ENCODE peak calls at places on chromosomes 5 and 9, in four cellular contexts. One of them, this sample, is unnamed.

GRCh38 chr9:137453643-137454081 is 5.5 kb downstream of the NSMF start:
- DNase-seq in fibroblast of mammary gland: peak
- DNase-seq in GM13976: peak
- DNase-seq in stomach: peak
- DNase-seq in this sample: no peak

GRCh38 chr9:137396808-137397367 is 26.1 kb downstream of the EXD3 start:
- DNase-seq in fibroblast of mammary gland: no peak
- DNase-seq in stomach: no peak
- DNase-seq in GM13976: no peak
- DNase-seq in this sample: no peak

GRCh38 chr9:86122309-86122708 is 23.0 kb upstream of the GOLM1 start:
- DNase-seq in stomach: no peak
- DNase-seq in fibroblast of mammary gland: no peak
- DNase-seq in GM13976: no peak
- DNase-seq in this sample: no peak

GRCh38 chr9:74920944-74921626 is 31.6 kb downstream of the C9orf40 start:
- DNase-seq in stomach: no peak
- DNase-seq in fibroblast of mammary gland: peak
- DNase-seq in GM13976: no peak
- DNase-seq in this sample: no peak

GRCh38 chr5:149228610-149229297 is 42.9 kb upstream of the AFAP1L1 start:
- DNase-seq in fibroblast of mammary gland: peak
- DNase-seq in stomach: no peak
- DNase-seq in GM13976: no peak
- DNase-seq in this sample: no peak

GRCh38 chr9:133710661-133711427 is 27.3 kb downstream of the SARDH start:
- DNase-seq in GM13976: no peak
- DNase-seq in stomach: no peak
- DNase-seq in fibroblast of mammary gland: no peak
- DNase-seq in this sample: no peak

GRCh38 chr5:72063219-72063819 is 44.0 kb upstream of the MAP1B start:
- DNase-seq in fibroblast of mammary gland: peak
- DNase-seq in stomach: no peak
- DNase-seq in GM13976: peak
- DNase-seq in this sample: no peak

GRCh38 chr9:27441741-27442070 is 82.4 kb upstream of the IFNK start:
- DNase-seq in stomach: no peak
- DNase-seq in fibroblast of mammary gland: no peak
- DNase-seq in GM13976: no peak
- DNase-seq in this sample: peak

GRCh38 chr9:2876726-2877125 is 32.8 kb upstream of the PUM3 start:
- DNase-seq in GM13976: no peak
- DNase-seq in stomach: no peak
- DNase-seq in fibroblast of mammary gland: no peak
- DNase-seq in this sample: no peak

GRCh38 chr9:138049779-138050471 is 172.3 kb downstream of the CACNA1B start:
- DNase-seq in fibroblast of mammary gland: no peak
- DNase-seq in stomach: peak
- DNase-seq in GM13976: peak
- DNase-seq in this sample: no peak

GRCh38 chr5:81971086-81971693 is 633 bp upstream of the ATG10 start:
- DNase-seq in stomach: no peak
- DNase-seq in fibroblast of mammary gland: peak
- DNase-seq in GM13976: peak
- DNase-seq in this sample: peak

DNA sequence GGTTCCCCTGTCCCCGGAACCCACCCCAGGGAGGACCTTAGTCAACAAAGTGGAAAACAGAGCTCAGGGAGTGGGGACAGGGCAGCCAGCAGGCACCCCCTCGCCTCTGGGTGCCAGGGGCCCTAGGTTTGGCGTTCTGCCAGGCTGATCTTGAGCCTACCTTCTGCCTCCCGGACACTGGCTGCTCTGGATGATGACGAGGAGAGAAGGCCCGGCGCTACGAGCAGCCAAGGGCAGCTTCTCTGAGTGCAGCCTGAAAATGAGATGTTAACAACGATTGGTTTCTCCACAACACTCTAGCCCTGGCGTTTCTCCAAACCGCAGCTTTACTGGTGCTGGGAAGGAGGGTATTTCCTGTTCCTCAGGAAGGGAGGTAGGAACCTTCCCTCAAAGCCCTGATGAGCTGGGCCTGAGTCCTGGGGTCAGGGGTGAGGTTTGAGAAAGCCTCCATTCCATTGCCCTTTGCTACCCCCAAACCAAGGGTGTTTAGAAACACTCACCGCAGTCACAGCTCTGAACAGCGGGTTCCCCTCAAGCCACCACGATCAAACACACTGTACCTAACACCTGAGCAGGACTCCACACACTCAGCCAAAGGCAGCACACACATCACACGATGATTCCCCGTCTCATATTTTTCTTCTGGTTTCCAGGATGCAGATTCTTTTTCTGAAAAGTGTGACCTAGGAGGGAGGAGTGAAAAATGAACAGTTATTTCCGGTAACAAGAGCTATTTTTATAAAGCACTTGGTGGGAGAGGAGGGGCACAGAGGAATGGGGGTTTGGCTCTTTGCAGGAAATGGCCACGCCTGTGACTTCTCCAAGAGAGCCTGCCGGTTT is at the start of gene STING1:
- DNase-seq in GM13976: peak
- DNase-seq in fibroblast of mammary gland: peak
- DNase-seq in stomach: peak
- DNase-seq in this sample: peak
- TF ChIP-seq CTCF in GM13976: no peak
- TF ChIP-seq CTCF in fibroblast of mammary gland: no peak
- TF ChIP-seq CTCF in stomach: no peak
- TF ChIP-seq CTCF in this sample: no peak

GRCh38 chr5:142325677-142326479 is 1.1 kb upstream of the SPRY4 start:
- DNase-seq in stomach: peak
- DNase-seq in fibroblast of mammary gland: peak
- DNase-seq in GM13976: no peak
- DNase-seq in this sample: no peak

GRCh38 chr5:142330026-142330425 is 5.2 kb upstream of the SPRY4 start:
- DNase-seq in stomach: no peak
- DNase-seq in fibroblast of mammary gland: no peak
- DNase-seq in GM13976: no peak
- DNase-seq in this sample: no peak

GRCh38 chr5:142326480-142326938 is 1.7 kb upstream of the SPRY4 start:
- DNase-seq in GM13976: no peak
- DNase-seq in stomach: no peak
- DNase-seq in fibroblast of mammary gland: no peak
- DNase-seq in this sample: no peak

GRCh38 chr5:142324871-142325676 is at the start of gene SPRY4:
- DNase-seq in GM13976: peak
- DNase-seq in stomach: peak
- DNase-seq in fibroblast of mammary gland: peak
- DNase-seq in this sample: peak

GRCh38 chr5:142327111-142327842 is 2.5 kb upstream of the SPRY4 start:
- DNase-seq in fibroblast of mammary gland: peak
- DNase-seq in stomach: no peak
- DNase-seq in GM13976: no peak
- DNase-seq in this sample: no peak
- TF ChIP-seq CTCF in fibroblast of mammary gland: peak
- TF ChIP-seq CTCF in stomach: no peak
- TF ChIP-seq CTCF in GM13976: no peak
- TF ChIP-seq CTCF in this sample: no peak

DNA sequence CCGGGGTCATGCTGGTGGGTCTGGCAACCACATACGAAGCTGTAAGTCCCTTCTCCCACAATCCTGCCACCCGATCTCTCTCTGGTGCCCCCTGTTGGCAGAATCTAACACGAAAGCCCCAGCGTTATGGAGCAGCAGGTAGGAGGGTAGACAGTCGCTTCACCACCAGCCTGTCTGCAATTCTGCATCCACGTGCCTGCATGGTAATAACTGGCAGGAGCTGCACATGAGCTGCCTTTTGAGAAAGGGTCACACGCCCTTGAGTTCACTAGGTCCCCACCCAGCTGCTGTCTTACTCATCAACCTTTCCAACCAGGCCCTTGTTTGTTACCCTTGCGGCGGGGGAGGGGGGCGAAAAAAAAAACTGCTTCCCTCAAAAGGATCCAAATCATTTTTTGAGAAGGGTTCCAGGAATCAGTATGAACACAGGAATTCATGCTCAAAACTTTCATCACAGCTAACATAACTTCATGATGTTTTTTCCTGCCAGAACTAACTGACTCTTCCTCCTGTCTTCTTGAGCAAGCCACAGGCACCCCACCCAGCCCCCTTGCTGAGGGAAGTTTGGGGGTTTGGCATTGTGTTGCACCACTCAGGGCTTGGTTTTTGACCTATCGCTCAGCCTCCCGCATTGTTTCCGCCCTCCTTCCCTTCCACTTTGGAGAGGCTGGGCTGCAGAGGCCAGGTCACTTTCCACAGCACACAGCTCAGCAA is 19.6 kb upstream of the TMEM252 start:
- DNase-seq in fibroblast of mammary gland: peak
- DNase-seq in GM13976: peak
- DNase-seq in stomach: peak
- DNase-seq in this sample: no peak
- TF ChIP-seq CTCF in fibroblast of mammary gland: peak
- TF ChIP-seq CTCF in GM13976: peak
- TF ChIP-seq CTCF in stomach: peak
- TF ChIP-seq CTCF in this sample: peak

DNA sequence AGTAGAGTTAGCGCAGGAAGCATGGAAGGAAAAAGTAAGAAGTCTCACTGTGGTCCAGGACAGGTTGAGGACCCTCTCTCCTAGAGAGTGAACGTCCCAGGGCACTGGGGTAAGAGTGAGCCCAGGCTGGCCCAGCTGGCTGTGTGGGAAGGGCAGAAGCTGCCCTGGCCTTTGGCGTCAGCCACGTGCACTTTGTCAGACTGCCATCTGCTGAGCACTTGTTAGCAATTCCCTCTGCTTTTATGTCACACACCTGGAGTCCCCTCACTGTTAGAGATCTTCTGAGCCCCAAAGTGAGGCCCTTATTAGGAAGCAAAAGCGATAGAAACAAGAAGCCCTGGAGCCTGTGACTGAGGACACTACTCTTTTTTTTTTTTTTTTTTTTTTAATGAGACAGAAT is 79.1 kb downstream of the UGCG start:
- DNase-seq in stomach: peak
- DNase-seq in GM13976: no peak
- DNase-seq in fibroblast of mammary gland: no peak
- DNase-seq in this sample: peak
- TF ChIP-seq CTCF in stomach: peak
- TF ChIP-seq CTCF in GM13976: no peak
- TF ChIP-seq CTCF in fibroblast of mammary gland: no peak
- TF ChIP-seq CTCF in this sample: peak

GRCh38 chr9:13427587-13427986 is 148.1 kb upstream of the MPDZ start:
- DNase-seq in fibroblast of mammary gland: peak
- DNase-seq in GM13976: peak
- DNase-seq in stomach: no peak
- DNase-seq in this sample: no peak
- TF ChIP-seq CTCF in fibroblast of mammary gland: peak
- TF ChIP-seq CTCF in GM13976: peak
- TF ChIP-seq CTCF in stomach: peak
- TF ChIP-seq CTCF in this sample: peak

GRCh38 chr5:147189109-147189424 is 45.8 kb upstream of the STK32A start:
- DNase-seq in fibroblast of mammary gland: no peak
- DNase-seq in GM13976: no peak
- DNase-seq in stomach: no peak
- DNase-seq in this sample: no peak
- TF ChIP-seq CTCF in fibroblast of mammary gland: no peak
- TF ChIP-seq CTCF in GM13976: no peak
- TF ChIP-seq CTCF in stomach: no peak
- TF ChIP-seq CTCF in this sample: no peak

GRCh38 chr5:127351418-127351817 is 60.8 kb downstream of the MEGF10 start:
- DNase-seq in fibroblast of mammary gland: no peak
- DNase-seq in GM13976: no peak
- DNase-seq in stomach: no peak
- DNase-seq in this sample: no peak

GRCh38 chr5:127353339-127353738 is 62.7 kb downstream of the MEGF10 start:
- DNase-seq in stomach: no peak
- DNase-seq in fibroblast of mammary gland: no peak
- DNase-seq in GM13976: no peak
- DNase-seq in this sample: no peak

GRCh38 chr5:127355342-127355741 is 64.7 kb downstream of the MEGF10 start:
- DNase-seq in stomach: no peak
- DNase-seq in GM13976: no peak
- DNase-seq in fibroblast of mammary gland: no peak
- DNase-seq in this sample: no peak

GRCh38 chr5:127352068-127352467 is 61.5 kb downstream of the MEGF10 start:
- DNase-seq in fibroblast of mammary gland: no peak
- DNase-seq in stomach: no peak
- DNase-seq in GM13976: no peak
- DNase-seq in this sample: no peak

GRCh38 chr5:127353761-127354160 is 63.2 kb downstream of the MEGF10 start:
- DNase-seq in GM13976: no peak
- DNase-seq in fibroblast of mammary gland: no peak
- DNase-seq in stomach: no peak
- DNase-seq in this sample: no peak
- TF ChIP-seq CTCF in GM13976: no peak
- TF ChIP-seq CTCF in fibroblast of mammary gland: no peak
- TF ChIP-seq CTCF in stomach: no peak
- TF ChIP-seq CTCF in this sample: no peak

This sample was measured in GM12878.